ENCODE peak calls at places on chromosome 2, in ten cellular contexts. One of them, this sample, is unnamed.

GRCh38 chr2:85476624-85477023 is 58.1 kb downstream of the SH2D6 start:
- DNase-seq in spleen: peak; percentile 30
- DNase-seq in IMR-90: no peak
- DNase-seq in ovary: no peak
- DNase-seq in lower lobe of right lung: no peak
- DNase-seq in CD8-positive, alpha-beta T cell: no peak
- DNase-seq in astrocyte: no peak
- DNase-seq in left lung: no peak
- DNase-seq in HCT116: no peak
- DNase-seq in A549: no peak
- DNase-seq in this sample: no peak

GRCh38 chr2:225122582-225123486 is 80.6 kb upstream of the DOCK10 start:
- DNase-seq in spleen: no peak
- DNase-seq in IMR-90: peak; percentile 47
- DNase-seq in ovary: no peak
- DNase-seq in lower lobe of right lung: no peak
- DNase-seq in CD8-positive, alpha-beta T cell: no peak
- DNase-seq in astrocyte: no peak
- DNase-seq in left lung: no peak
- DNase-seq in HCT116: no peak
- DNase-seq in A549: peak; percentile 17
- DNase-seq in this sample: no peak

GRCh38 chr2:241636983-241637232 is at the start of gene THAP4:
- DNase-seq in spleen: peak; percentile 93
- DNase-seq in IMR-90: no peak
- DNase-seq in ovary: peak; percentile 69
- DNase-seq in lower lobe of right lung: peak; percentile 82
- DNase-seq in CD8-positive, alpha-beta T cell: no peak
- DNase-seq in astrocyte: no peak
- DNase-seq in left lung: peak; percentile 74
- DNase-seq in HCT116: no peak
- DNase-seq in A549: no peak
- DNase-seq in this sample: peak; percentile 77

GRCh38 chr2:38215993-38216392 is 140.0 kb upstream of the CYP1B1 start:
- DNase-seq in spleen: no peak
- DNase-seq in IMR-90: no peak
- DNase-seq in ovary: no peak
- DNase-seq in lower lobe of right lung: no peak
- DNase-seq in CD8-positive, alpha-beta T cell: no peak
- DNase-seq in astrocyte: no peak
- DNase-seq in left lung: no peak
- DNase-seq in HCT116: no peak
- DNase-seq in A549: peak; percentile 84
- DNase-seq in this sample: no peak

GRCh38 chr2:38261569-38262513 is 115.2 kb downstream of the ATL2 start:
- DNase-seq in spleen: no peak
- DNase-seq in IMR-90: no peak
- DNase-seq in ovary: no peak
- DNase-seq in lower lobe of right lung: no peak
- DNase-seq in CD8-positive, alpha-beta T cell: no peak
- DNase-seq in astrocyte: no peak
- DNase-seq in left lung: no peak
- DNase-seq in HCT116: no peak
- DNase-seq in A549: no peak
- DNase-seq in this sample: no peak

GRCh38 chr2:96262306-96262705 is 3.5 kb downstream of the TMEM127 start:
- DNase-seq in spleen: no peak
- DNase-seq in IMR-90: no peak
- DNase-seq in ovary: no peak
- DNase-seq in lower lobe of right lung: no peak
- DNase-seq in CD8-positive, alpha-beta T cell: no peak
- DNase-seq in astrocyte: no peak
- DNase-seq in left lung: no peak
- DNase-seq in HCT116: no peak
- DNase-seq in A549: no peak
- DNase-seq in this sample: no peak

GRCh38 chr2:138565251-138565598 is 63.7 kb downstream of the SPOPL start:
- DNase-seq in spleen: no peak
- DNase-seq in IMR-90: no peak
- DNase-seq in ovary: no peak
- DNase-seq in lower lobe of right lung: no peak
- DNase-seq in CD8-positive, alpha-beta T cell: no peak
- DNase-seq in astrocyte: no peak
- DNase-seq in left lung: no peak
- DNase-seq in HCT116: no peak
- DNase-seq in A549: no peak
- DNase-seq in this sample: no peak

GRCh38 chr2:113937501-113937900 is 47.6 kb downstream of the ACTR3 start:
- DNase-seq in spleen: no peak
- DNase-seq in IMR-90: no peak
- DNase-seq in ovary: no peak
- DNase-seq in lower lobe of right lung: no peak
- DNase-seq in CD8-positive, alpha-beta T cell: no peak
- DNase-seq in astrocyte: no peak
- DNase-seq in left lung: no peak
- DNase-seq in HCT116: no peak
- DNase-seq in A549: no peak
- DNase-seq in this sample: no peak

GRCh38 chr2:38475567-38475881 is 98.5 kb upstream of the ATL2 start:
- DNase-seq in spleen: no peak
- DNase-seq in IMR-90: no peak
- DNase-seq in ovary: no peak
- DNase-seq in lower lobe of right lung: no peak
- DNase-seq in CD8-positive, alpha-beta T cell: no peak
- DNase-seq in astrocyte: no peak
- DNase-seq in left lung: no peak
- DNase-seq in HCT116: no peak
- DNase-seq in A549: no peak
- DNase-seq in this sample: no peak

GRCh38 chr2:217729426-217730058 is 273.3 kb downstream of the TNS1 start:
- DNase-seq in spleen: no peak
- DNase-seq in IMR-90: peak; percentile 13
- DNase-seq in ovary: no peak
- DNase-seq in lower lobe of right lung: no peak
- DNase-seq in CD8-positive, alpha-beta T cell: no peak
- DNase-seq in astrocyte: no peak
- DNase-seq in left lung: no peak
- DNase-seq in HCT116: no peak
- DNase-seq in A549: no peak
- DNase-seq in this sample: no peak

GRCh38 chr2:31317387-31317786 is 83.4 kb downstream of the EHD3 start:
- DNase-seq in spleen: no peak
- DNase-seq in IMR-90: no peak
- DNase-seq in ovary: no peak
- DNase-seq in lower lobe of right lung: no peak
- DNase-seq in CD8-positive, alpha-beta T cell: no peak
- DNase-seq in astrocyte: no peak
- DNase-seq in left lung: no peak
- DNase-seq in HCT116: no peak
- DNase-seq in A549: no peak
- DNase-seq in this sample: no peak

GRCh38 chr2:70094978-70095832 is 7.9 kb downstream of the PCBP1 start:
- DNase-seq in spleen: peak; percentile 84
- DNase-seq in IMR-90: peak; percentile 67
- DNase-seq in ovary: peak; percentile 52
- DNase-seq in lower lobe of right lung: peak; percentile 67
- DNase-seq in CD8-positive, alpha-beta T cell: peak; percentile 60
- DNase-seq in astrocyte: peak; percentile 15
- DNase-seq in left lung: peak; percentile 77
- DNase-seq in HCT116: no peak
- DNase-seq in A549: peak; percentile 70
- DNase-seq in this sample: peak; percentile 76

GRCh38 chr2:3575534-3576324 is 669 bp downstream of the RPS7 start:
- DNase-seq in spleen: no peak
- DNase-seq in IMR-90: no peak
- DNase-seq in ovary: no peak
- DNase-seq in lower lobe of right lung: peak; percentile 57
- DNase-seq in CD8-positive, alpha-beta T cell: peak; percentile 29
- DNase-seq in astrocyte: no peak
- DNase-seq in left lung: peak; percentile 36
- DNase-seq in HCT116: no peak
- DNase-seq in A549: peak; percentile 23
- DNase-seq in this sample: no peak

GRCh38 chr2:134338180-134338579 is 84.3 kb downstream of the MGAT5 start:
- DNase-seq in spleen: no peak
- DNase-seq in IMR-90: no peak
- DNase-seq in ovary: no peak
- DNase-seq in lower lobe of right lung: no peak
- DNase-seq in CD8-positive, alpha-beta T cell: no peak
- DNase-seq in astrocyte: no peak
- DNase-seq in left lung: no peak
- DNase-seq in HCT116: no peak
- DNase-seq in A549: no peak
- DNase-seq in this sample: no peak

GRCh38 chr2:222548997-222549396 is 106.9 kb downstream of the FARSB start:
- DNase-seq in spleen: no peak
- DNase-seq in IMR-90: no peak
- DNase-seq in ovary: no peak
- DNase-seq in lower lobe of right lung: no peak
- DNase-seq in CD8-positive, alpha-beta T cell: no peak
- DNase-seq in astrocyte: peak; percentile 11
- DNase-seq in left lung: no peak
- DNase-seq in HCT116: no peak
- DNase-seq in A549: no peak
- DNase-seq in this sample: no peak

GRCh38 chr2:218898109-218898878 is 17.6 kb downstream of the WNT10A start:
- DNase-seq in spleen: peak; percentile 94
- DNase-seq in IMR-90: peak; percentile 18
- DNase-seq in ovary: peak; percentile 75
- DNase-seq in lower lobe of right lung: peak; percentile 81
- DNase-seq in CD8-positive, alpha-beta T cell: peak; percentile 87
- DNase-seq in astrocyte: no peak
- DNase-seq in left lung: peak; percentile 62
- DNase-seq in HCT116: no peak
- DNase-seq in A549: peak; percentile 54
- DNase-seq in this sample: peak; percentile 42
- TF ChIP-seq CTCF in spleen: peak; percentile 96
- TF ChIP-seq CTCF in IMR-90: peak; percentile 79
- TF ChIP-seq CTCF in ovary: peak; percentile 83
- TF ChIP-seq CTCF in lower lobe of right lung: peak; percentile 96
- TF ChIP-seq CTCF in CD8-positive, alpha-beta T cell: peak; percentile 99
- TF ChIP-seq CTCF in astrocyte: peak; percentile 59
- TF ChIP-seq CTCF in left lung: peak; percentile 94
- TF ChIP-seq CTCF in HCT116: peak; percentile 90
- TF ChIP-seq CTCF in A549: peak; percentile 92
- TF ChIP-seq CTCF in this sample: peak; percentile 98

GRCh38 chr2:6917761-6918421 is 679 bp downstream of the RNF144A start:
- DNase-seq in spleen: peak; percentile 91
- DNase-seq in IMR-90: no peak
- DNase-seq in ovary: peak; percentile 45
- DNase-seq in lower lobe of right lung: peak; percentile 56
- DNase-seq in CD8-positive, alpha-beta T cell: no peak
- DNase-seq in astrocyte: no peak
- DNase-seq in left lung: no peak
- DNase-seq in HCT116: no peak
- DNase-seq in A549: no peak
- DNase-seq in this sample: peak; percentile 84
- H3K27ac ChIP-seq in spleen: peak overlapping the region; percentile 94
- H3K27ac ChIP-seq in IMR-90: no peak overlapping the region
- H3K27ac ChIP-seq in ovary: peak overlapping the region; percentile 61
- H3K27ac ChIP-seq in lower lobe of right lung: peak overlapping the region; percentile 74
- H3K27ac ChIP-seq in CD8-positive, alpha-beta T cell: peak overlapping the region; percentile 28
- H3K27ac ChIP-seq in astrocyte: peak overlapping the region; percentile 42
- H3K27ac ChIP-seq in left lung: peak overlapping the region; percentile 33
- H3K27ac ChIP-seq in HCT116: peak overlapping the region; percentile 59
- H3K27ac ChIP-seq in A549: peak overlapping the region; percentile 78
- H3K27ac ChIP-seq in this sample: peak overlapping the region; percentile 76

DNA sequence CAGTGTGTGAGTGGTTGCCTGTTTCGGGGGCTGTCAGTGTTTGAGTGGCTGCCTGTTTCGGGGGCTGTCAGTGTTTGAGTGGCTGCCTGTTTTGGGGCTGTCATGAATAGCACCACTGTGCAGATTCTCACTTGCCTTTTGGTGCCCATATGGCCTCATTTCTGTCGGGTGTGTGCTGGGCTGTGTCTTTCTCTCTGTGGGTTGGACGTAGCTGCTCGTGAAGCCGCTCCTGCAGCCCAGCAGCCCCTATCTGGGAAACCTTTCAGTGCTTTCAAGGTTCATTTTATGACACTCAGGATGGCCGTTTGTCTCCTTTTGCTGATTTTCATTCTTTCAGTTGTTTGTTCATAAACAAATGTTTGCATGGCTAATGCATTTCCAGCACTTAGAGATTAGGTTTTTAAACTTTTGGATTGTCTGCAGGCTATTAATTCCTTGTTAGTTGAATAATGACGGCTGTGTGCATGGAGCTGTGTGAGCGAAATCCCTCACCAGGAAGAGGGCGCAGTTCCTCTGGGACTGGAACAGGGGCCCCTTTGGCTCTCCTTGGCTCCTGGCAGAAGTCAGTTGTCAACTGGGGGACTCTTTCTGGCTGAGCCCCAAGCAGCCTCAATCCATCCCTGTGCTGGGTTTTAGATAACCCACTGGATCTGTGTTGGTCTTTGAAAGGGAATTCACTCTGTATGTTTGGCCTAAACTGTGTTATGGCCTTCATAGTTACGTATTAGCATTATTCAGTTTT is 10.8 kb downstream of the AGAP1 start:
- DNase-seq in spleen: no peak
- DNase-seq in IMR-90: no peak
- DNase-seq in ovary: no peak
- DNase-seq in lower lobe of right lung: no peak
- DNase-seq in CD8-positive, alpha-beta T cell: no peak
- DNase-seq in astrocyte: no peak
- DNase-seq in left lung: no peak
- DNase-seq in HCT116: no peak
- DNase-seq in A549: no peak
- DNase-seq in this sample: no peak
- H3K4me1 ChIP-seq in spleen: peaks cover 22% of the 10 kb centered on the region
- H3K4me1 ChIP-seq in IMR-90: peaks cover 19% of the 10 kb centered on the region
- H3K4me1 ChIP-seq in ovary: peaks cover 5% of the 10 kb centered on the region
- H3K4me1 ChIP-seq in lower lobe of right lung: peaks cover 58% of the 10 kb centered on the region
- H3K4me1 ChIP-seq in CD8-positive, alpha-beta T cell: no peaks in the 10 kb centered on the region
- H3K4me1 ChIP-seq in astrocyte: peaks cover 13% of the 10 kb centered on the region
- H3K4me1 ChIP-seq in left lung: peaks cover 3% of the 10 kb centered on the region
- H3K4me1 ChIP-seq in HCT116: peaks cover 43% of the 10 kb centered on the region
- H3K4me1 ChIP-seq in A549: peaks cover 65% of the 10 kb centered on the region
- H3K4me1 ChIP-seq in this sample: peaks cover 11% of the 10 kb centered on the region

DNA sequence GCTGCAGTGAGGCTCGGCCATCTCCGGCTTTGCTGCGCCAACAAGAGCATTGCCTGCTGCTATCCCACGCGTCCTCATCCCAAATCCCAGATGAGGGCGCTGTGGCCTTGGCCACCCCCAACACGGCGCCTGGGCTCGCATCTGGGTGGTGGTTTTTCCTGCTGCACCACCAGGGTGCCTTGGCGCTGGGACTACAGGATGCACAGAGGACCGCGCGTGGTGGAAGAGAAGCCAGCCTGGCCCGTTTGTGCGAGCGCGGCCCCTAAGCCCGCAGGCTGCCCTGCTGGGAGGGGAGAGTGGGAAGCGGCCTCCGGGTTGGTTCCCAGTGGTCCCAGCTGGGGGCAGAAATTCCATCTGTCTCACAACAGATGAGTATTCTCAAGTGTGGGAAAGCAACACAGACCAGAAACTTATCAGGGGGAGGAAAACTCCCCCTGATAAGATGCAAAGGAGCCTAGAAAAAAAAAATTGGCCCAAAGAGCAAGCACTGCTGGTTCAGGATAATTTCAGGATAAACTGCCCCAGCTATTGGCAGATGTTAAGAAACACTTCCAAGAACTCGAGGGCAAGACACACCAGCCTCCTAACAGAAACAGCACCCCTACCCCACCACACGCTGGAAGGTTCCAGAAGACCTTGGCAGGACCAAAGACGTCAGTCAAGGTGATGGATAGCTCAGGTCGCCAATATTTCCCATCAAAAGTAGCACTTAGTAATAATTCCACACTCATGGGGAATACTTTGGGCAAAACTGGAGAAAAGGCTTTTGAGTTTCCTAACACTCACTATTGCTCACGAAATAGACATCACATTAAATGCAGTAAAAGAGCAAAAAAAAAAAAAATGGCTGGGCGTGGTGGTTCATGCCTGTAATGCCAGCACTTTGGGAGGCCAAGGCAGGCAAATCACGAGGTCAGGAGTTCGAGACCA is 152.1 kb downstream of the PXDN start:
- DNase-seq in spleen: peak; percentile 76
- DNase-seq in IMR-90: peak; percentile 77
- DNase-seq in ovary: peak; percentile 87
- DNase-seq in lower lobe of right lung: peak; percentile 74
- DNase-seq in CD8-positive, alpha-beta T cell: no peak
- DNase-seq in astrocyte: peak; percentile 85
- DNase-seq in left lung: peak; percentile 52
- DNase-seq in HCT116: peak; percentile 41
- DNase-seq in A549: peak; percentile 56
- DNase-seq in this sample: peak; percentile 61
- TF ChIP-seq CTCF in spleen: peak; percentile 49
- TF ChIP-seq CTCF in IMR-90: peak; percentile 72
- TF ChIP-seq CTCF in ovary: peak; percentile 94
- TF ChIP-seq CTCF in lower lobe of right lung: peak; percentile 74
- TF ChIP-seq CTCF in CD8-positive, alpha-beta T cell: no peak
- TF ChIP-seq CTCF in astrocyte: peak; percentile 38
- TF ChIP-seq CTCF in left lung: peak; percentile 46
- TF ChIP-seq CTCF in HCT116: peak; percentile 54
- TF ChIP-seq CTCF in A549: peak; percentile 10
- TF ChIP-seq CTCF in this sample: peak; percentile 13

This sample was measured in pancreas.